ENCODE peak calls at places on chromosomes 5 and 9, in six cellular contexts. B is trophoblast cell, N is IMR-90, J is H9, Q is H1, Y is mesenchymal stem cell. M is an unnamed sample.
A peak's percentile ranks its signal among the peaks of the same experiment; 100 is the strongest.

GRCh38 chr5:113574417-113574816 is 60.9 kb downstream of the YTHDC2 start:
- DNase-seq in N (peak; percentile 96), B (no peak), J (no peak), Y (peak; percentile 73), Q (no peak), M (no peak)

GRCh38 chr9:134178781-134179551 is 14.6 kb upstream of the RNU6ATAC start:
- DNase-seq in N (no peak), B (no peak), Q (no peak), Y (peak; percentile 80), J (no peak), M (no peak)

GRCh38 chr5:1827410-1828397 is 26.5 kb downstream of the NDUFS6 start:
- DNase-seq in Y (no peak), Q (peak; percentile 81), J (peak; percentile 70), N (no peak), B (peak; percentile 43), M (no peak)

GRCh38 chr5:112420111-112420864 is 1.2 kb upstream of the EPB41L4A start:
- DNase-seq in Y (peak; percentile 69), Q (peak; percentile 90), J (peak; percentile 87), B (peak; percentile 87), N (peak; percentile 5), M (peak; percentile 77)

GRCh38 chr5:58294598-58295298 is 165.1 kb downstream of the PLK2 start:
- DNase-seq in Q (no peak), N (peak; percentile 61), J (no peak), Y (peak; percentile 34), B (no peak), M (no peak)

GRCh38 chr9:133718533-133719315 is 19.4 kb downstream of the SARDH start:
- DNase-seq in Q (no peak), N (no peak), J (no peak), Y (no peak), B (no peak), M (no peak)

GRCh38 chr9:109411069-109411761 is 86.9 kb downstream of the PTPN3 start:
- DNase-seq in J (no peak), Y (no peak), N (no peak), B (no peak), Q (no peak), M (no peak)

GRCh38 chr5:168390491-168390890 is 95.8 kb upstream of the RARS1 start:
- DNase-seq in Q (no peak), Y (no peak), N (no peak), J (no peak), B (no peak), M (no peak)

GRCh38 chr5:146185161-146185560 is 2.7 kb upstream of the LARS1 start:
- DNase-seq in J (no peak), B (no peak), Q (no peak), N (peak; percentile 23), Y (no peak), M (no peak)

GRCh38 chr9:76593011-76593347 is 134.0 kb downstream of the GCNT1 start:
- DNase-seq in J (no peak), B (no peak), N (no peak), Q (no peak), Y (no peak), M (no peak)

DNA sequence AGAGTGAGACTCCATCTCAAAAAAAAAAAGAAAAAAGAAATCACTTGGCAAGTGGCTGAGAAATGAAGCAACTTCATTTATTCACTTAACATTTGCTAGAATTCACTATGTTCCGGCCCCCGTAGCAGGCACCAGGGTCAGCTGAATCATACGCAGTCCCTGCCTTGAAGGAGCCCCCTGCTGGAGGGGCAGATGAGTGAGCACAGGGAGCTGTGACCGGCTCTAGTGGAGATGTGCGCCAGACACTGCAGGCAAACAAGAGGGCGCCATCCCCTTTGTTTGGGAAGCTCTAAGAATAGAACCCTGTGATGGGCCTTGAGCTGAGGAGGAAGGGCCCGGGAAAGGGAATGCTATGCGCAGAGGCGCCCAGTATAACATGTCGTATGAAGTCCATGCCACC is 20.2 kb upstream of the RPL26L1 start:
- DNase-seq in Y (peak; percentile 47), J (peak; percentile 75), B (peak; percentile 34), N (peak; percentile 55), Q (peak; percentile 65), M (no peak)
- H4K91ac ChIP-seq in Y (no peak overlapping the region), J (no peak overlapping the region), B (no peak overlapping the region), N (peak overlapping the region; percentile 65), Q (no peak overlapping the region), M (no peak overlapping the region)

DNA sequence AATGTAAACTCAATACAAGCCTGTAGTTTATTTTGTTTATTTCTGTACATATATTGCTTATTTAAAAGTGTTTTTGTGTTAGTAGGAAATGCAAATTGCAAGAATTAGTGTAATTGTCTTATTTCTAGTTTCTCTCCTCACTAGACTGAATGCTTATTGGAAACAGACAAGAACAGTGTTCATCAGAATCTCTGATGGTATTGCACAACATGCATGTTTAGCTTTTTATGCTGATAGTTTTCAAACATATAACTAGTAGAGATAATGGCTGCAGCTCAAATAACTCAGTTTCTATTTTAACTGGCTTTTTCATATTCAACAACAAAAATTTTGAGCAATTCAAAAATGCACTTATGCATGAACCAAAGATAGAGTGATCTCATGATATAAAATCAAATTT is 68.8 kb upstream of the HTR4 start:
- DNase-seq in B (no peak), J (no peak), Y (no peak), N (no peak), Q (no peak), M (no peak)
- H3K18ac ChIP-seq in B (no peak overlapping the region), J (no peak overlapping the region), Y (no peak overlapping the region), N (no peak overlapping the region), Q (no peak overlapping the region), M (no peak overlapping the region)

GRCh38 chr5:56330167-56330566 is 97.0 kb upstream of the ANKRD55 start:
- DNase-seq in J (no peak), B (no peak), N (no peak), Y (no peak), Q (no peak), M (no peak)
- H2BK5ac ChIP-seq in J (no peak overlapping the region), B (no peak overlapping the region), N (no peak overlapping the region), Y (no peak overlapping the region), Q (no peak overlapping the region), M (no peak overlapping the region)

GRCh38 chr5:174182111-174182510 is 136.6 kb downstream of the NSG2 start:
- DNase-seq in Y (no peak), N (no peak), B (no peak), J (no peak), Q (no peak), M (no peak)

GRCh38 chr5:174185506-174185905 is 140.0 kb downstream of the NSG2 start:
- DNase-seq in N (no peak), Y (no peak), Q (no peak), B (no peak), J (peak; percentile 11), M (no peak)

GRCh38 chr5:174180639-174181038 is 135.1 kb downstream of the NSG2 start:
- DNase-seq in Y (no peak), J (peak; percentile 10), N (no peak), B (no peak), Q (no peak), M (no peak)

GRCh38 chr5:174186096-174186495 is 140.6 kb downstream of the NSG2 start:
- DNase-seq in Q (no peak), Y (no peak), B (no peak), N (no peak), J (peak; percentile 20), M (no peak)

DNA sequence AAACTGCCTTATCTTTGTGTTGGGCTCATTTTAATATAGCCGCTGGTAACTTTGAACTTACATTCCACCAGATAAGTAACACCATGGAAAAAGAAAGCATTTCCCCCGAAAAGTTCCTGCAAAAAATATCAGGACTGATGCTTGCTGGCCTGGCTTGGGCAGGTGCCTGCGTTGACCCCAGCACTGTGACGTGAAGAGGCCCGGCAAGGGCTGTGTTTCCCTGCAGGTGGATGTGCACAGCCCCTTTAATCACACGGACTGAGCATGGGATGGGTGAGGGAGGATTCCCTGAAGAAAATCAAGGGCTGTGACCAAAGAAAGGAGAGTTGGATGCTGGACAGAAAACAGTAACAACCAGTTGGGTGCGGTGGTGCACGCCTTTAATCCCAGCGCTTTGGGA is 138.2 kb downstream of the NSG2 start:
- DNase-seq in N (no peak), J (peak; percentile 5), Y (no peak), Q (no peak), B (no peak), M (no peak)
- H4K91ac ChIP-seq in N (no peak overlapping the region), J (no peak overlapping the region), Y (no peak overlapping the region), Q (no peak overlapping the region), B (no peak overlapping the region), M (no peak overlapping the region)

DNA sequence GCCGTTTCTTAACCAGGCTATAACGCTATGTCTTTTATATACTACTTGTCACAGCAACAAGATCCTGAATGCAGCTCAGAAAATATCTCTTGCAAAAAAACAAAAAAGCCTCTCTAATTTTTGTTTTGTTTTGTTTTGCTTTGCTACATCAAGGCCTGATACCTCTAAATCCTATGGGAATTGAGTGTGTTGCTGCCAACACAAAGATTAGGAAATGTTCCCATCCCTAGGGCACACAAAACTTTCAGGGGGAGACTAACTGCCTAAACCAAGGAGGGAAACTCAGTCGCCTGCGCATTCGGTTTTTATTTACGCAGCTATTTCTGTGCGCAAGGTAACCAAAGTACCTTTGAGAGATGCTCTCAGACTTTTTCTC is 1.7 kb downstream of the SSBP2 start:
- DNase-seq in J (no peak), Q (no peak), Y (no peak), N (no peak), B (no peak), M (no peak)
- H3K18ac ChIP-seq in J (no peak overlapping the region), Q (no peak overlapping the region), Y (no peak overlapping the region), N (no peak overlapping the region), B (no peak overlapping the region), M (no peak overlapping the region)

GRCh38 chr5:69189162-69190086 is at the start of gene CENPH:
- DNase-seq in J (peak; percentile 94), Q (peak; percentile 98), B (peak; percentile 98), Y (peak; percentile 97), N (peak; percentile 88), M (peak; percentile 87)
- H2BK5ac ChIP-seq in J (no peak within 1 kb of the TSS), Q (peak within 1 kb of the TSS; percentile 91), B (peak within 1 kb of the TSS; percentile 71), Y (peak within 1 kb of the TSS; percentile 62), N (peak within 1 kb of the TSS; percentile 74), M (peak within 1 kb of the TSS; percentile 2)

DNA sequence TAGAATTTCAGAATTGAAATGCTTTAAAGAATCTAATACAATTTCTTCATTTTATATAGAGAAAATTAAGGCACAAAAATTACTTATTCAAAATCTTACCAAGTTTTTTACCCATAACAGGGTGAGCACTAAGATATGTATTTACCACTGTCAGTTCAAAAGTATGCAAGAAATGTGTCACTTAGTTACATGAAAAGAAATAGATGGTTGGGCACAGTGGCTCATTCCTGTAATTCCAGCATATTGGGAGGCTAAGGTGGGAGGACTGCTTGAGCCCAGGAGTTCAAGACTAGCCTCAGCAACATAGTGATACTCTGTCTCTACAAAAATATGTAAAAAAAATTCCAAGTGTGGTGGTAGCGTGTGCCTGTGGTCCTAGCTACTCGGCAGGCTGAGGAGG is 19.5 kb downstream of the YIPF5 start:
- DNase-seq in B (peak; percentile 77), Y (no peak), N (peak; percentile 36), J (no peak), Q (no peak), M (no peak)
- H4K91ac ChIP-seq in B (no peak overlapping the region), Y (no peak overlapping the region), N (no peak overlapping the region), J (no peak overlapping the region), Q (no peak overlapping the region), M (no peak overlapping the region)

DNA sequence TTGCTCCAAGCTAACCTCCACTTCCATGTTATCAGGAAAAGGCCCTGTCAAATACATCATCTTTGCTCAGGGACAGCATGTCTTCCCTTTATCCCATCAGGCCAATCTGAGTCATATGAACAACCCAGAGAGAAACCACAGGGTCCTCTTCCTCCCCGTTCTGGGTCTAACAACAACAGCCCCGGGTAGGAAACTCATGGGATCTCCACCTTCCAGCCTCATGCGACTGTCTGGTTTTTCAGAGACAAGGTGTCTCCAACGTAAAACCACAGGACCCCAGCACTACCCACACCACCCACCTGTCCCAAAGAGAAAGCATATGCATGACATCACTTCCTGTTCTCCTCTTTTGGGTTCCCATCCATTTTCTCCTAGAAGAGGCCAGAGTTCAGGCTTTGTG is 217.9 kb downstream of the ENC1 start:
- DNase-seq in J (no peak), Q (no peak), Y (no peak), N (no peak), B (no peak), M (no peak)
- H3K18ac ChIP-seq in J (no peak overlapping the region), Q (no peak overlapping the region), Y (no peak overlapping the region), N (no peak overlapping the region), B (no peak overlapping the region), M (no peak overlapping the region)